ENCODE peak calls at places on chromosomes 3 and 15, in five cellular contexts. A is A549, P is K562, B is HepG2, H is endothelial cell of umbilical vein. U is an unnamed sample.

GRCh38 chr3:72574144-72574543 is 274.1 kb downstream of the SHQ1 start:
- DNase-seq in B (no peak), A (no peak), H (no peak), P (no peak), U (no peak)

GRCh38 chr15:68635142-68635541 is 56.3 kb downstream of the CORO2B start:
- DNase-seq in H (no peak), B (no peak), P (no peak), A (no peak), U (no peak)

GRCh38 chr15:63021031-63021430 is 21.5 kb upstream of the TPM1 start:
- DNase-seq in H (no peak), A (no peak), P (no peak), B (no peak), U (no peak)

GRCh38 chr15:38868326-38869114 is 303.9 kb upstream of the RASGRP1 start:
- DNase-seq in A (peak), H (peak), B (peak), P (no peak), U (no peak)

GRCh38 chr15:30059771-30060170 is 23.0 kb upstream of the GOLGA8J start:
- DNase-seq in H (no peak), P (no peak), A (no peak), B (no peak), U (no peak)

GRCh38 chr15:58473720-58474119 is 41.9 kb downstream of the LIPC start:
- DNase-seq in A (peak), P (no peak), B (no peak), H (peak), U (peak)

GRCh38 chr3:110314512-110315114 is 757.0 kb upstream of the NECTIN3 start:
- DNase-seq in P (peak), A (peak), B (peak), H (peak), U (peak)

GRCh38 chr3:70811880-70812279 is 499.4 kb upstream of the MDFIC2 start:
- DNase-seq in B (no peak), P (no peak), A (no peak), H (no peak), U (no peak)

GRCh38 chr3:64395490-64395889 is 170.2 kb upstream of the PRICKLE2 start:
- DNase-seq in B (no peak), H (no peak), P (no peak), A (no peak), U (no peak)

GRCh38 chr3:132659370-132660055 is at the start of gene ACAD11:
- DNase-seq in B (peak), H (peak), A (peak), P (peak), U (peak)

GRCh38 chr3:12994357-12994606 is 78.9 kb downstream of the IQSEC1 start:
- DNase-seq in P (no peak), B (no peak), A (peak), H (peak), U (no peak)

GRCh38 chr3:123773681-123774431 is 110.3 kb downstream of the MYLK start:
- DNase-seq in H (no peak), B (no peak), P (no peak), A (no peak), U (no peak)

GRCh38 chr3:195908439-195909293 is at the start of gene TNK2:
- DNase-seq in B (no peak), A (peak), H (no peak), P (peak), U (peak)

GRCh38 chr3:59472541-59472940 is 422.7 kb upstream of the CFAP20DC start:
- DNase-seq in A (no peak), B (no peak), P (no peak), H (no peak), U (no peak)

GRCh38 chr15:67808821-67809220 is 16.5 kb upstream of the SKOR1 start:
- DNase-seq in P (no peak), A (no peak), H (no peak), B (no peak), U (no peak)

GRCh38 chr3:93910085-93910484 is 63.6 kb downstream of the PROS1 start:
- DNase-seq in P (no peak), B (no peak), H (no peak), A (no peak), U (no peak)

GRCh38 chr3:100114413-100115030 is at the start of gene FILIP1L:
- DNase-seq in B (peak), A (no peak), P (no peak), H (no peak), U (no peak)

GRCh38 chr3:150697646-150698045 is 6.1 kb downstream of the ERICH6 start:
- DNase-seq in B (no peak), H (no peak), P (no peak), A (no peak), U (no peak)

GRCh38 chr15:31255176-31255510 is 71.5 kb upstream of the KLF13 start:
- DNase-seq in A (no peak), B (no peak), P (no peak), H (no peak), U (no peak)

GRCh38 chr15:31254431-31255175 is 72.0 kb upstream of the KLF13 start:
- DNase-seq in B (no peak), P (no peak), H (peak), A (no peak), U (peak)

GRCh38 chr15:31256385-31257265 is 70.0 kb upstream of the KLF13 start:
- DNase-seq in A (no peak), P (no peak), B (no peak), H (no peak), U (no peak)

GRCh38 chr15:31257286-31257685 is 69.3 kb upstream of the KLF13 start:
- DNase-seq in P (no peak), H (no peak), B (no peak), A (no peak), U (no peak)

DNA sequence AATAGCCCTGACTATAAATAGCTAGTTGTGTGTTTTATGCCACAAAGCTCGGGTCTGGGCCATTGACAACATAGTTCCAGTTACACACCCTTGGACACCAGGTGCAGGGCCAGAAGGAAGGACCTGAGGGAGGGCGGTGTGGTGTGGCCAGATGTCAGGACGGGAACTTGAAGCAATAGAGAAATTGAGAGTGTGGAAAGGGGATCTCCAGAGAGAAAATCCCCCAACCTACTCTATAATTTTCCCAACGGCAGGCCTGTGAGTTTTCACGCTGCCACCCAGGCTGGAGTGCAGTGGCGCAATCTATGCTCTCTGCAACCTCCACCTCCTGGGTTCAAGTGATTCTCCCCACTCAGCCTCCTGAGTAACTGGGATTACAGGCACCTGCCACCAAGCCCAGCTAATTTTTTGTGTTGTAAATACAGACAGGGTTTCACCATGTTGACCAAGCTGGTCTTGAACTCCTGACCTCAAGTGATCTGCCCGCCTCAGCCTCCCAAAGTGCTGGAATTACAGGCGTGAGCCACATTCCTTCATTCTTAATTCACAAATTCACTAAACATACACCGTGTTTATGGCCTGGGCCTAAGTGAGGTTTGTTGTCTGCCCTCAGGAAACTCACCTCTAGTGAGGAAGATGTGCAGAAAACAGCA is 70.8 kb upstream of the KLF13 start:
- DNase-seq in A (no peak), B (no peak), P (no peak), H (no peak), U (no peak)
- TF ChIP-seq MAX in A (no peak), B (no peak), P (no peak), H (no peak), U (no peak)

GRCh38 chr3:158685151-158685550 is 12.7 kb upstream of the LXN start:
- DNase-seq in P (no peak), H (peak), B (no peak), A (no peak), U (no peak)
- TF ChIP-seq MYC in P (no peak), H (no peak), B (no peak), A (no peak), U (no peak)

GRCh38 chr3:24936574-24936973 is 441.9 kb upstream of the THRB start:
- DNase-seq in P (no peak), A (no peak), H (peak), B (no peak), U (no peak)

GRCh38 chr3:24929521-24929920 is 434.9 kb upstream of the THRB start:
- DNase-seq in H (no peak), P (no peak), A (no peak), B (no peak), U (no peak)

DNA sequence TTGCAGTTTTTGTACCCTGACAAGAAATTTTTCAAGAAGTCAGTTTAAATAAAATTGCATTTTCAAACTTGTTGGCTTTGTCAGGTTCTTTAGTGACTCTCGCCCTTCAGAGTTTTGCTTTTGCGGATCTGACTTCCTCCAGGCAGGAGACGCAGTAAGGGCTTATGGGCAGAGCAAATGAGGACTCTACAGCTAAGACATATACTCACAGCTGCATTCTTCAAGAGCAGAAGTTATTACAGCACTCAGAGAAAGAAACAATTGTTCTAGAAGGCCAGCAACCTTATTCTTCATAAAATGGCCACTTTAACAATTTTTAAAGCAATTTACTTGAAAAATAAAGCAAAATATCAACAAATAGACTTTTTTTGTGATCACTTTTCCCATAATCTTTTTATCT is 438.8 kb upstream of the THRB start:
- DNase-seq in B (no peak), H (no peak), A (no peak), P (no peak), U (no peak)
- TF ChIP-seq MAX in B (no peak), H (no peak), A (no peak), P (no peak), U (no peak)

DNA sequence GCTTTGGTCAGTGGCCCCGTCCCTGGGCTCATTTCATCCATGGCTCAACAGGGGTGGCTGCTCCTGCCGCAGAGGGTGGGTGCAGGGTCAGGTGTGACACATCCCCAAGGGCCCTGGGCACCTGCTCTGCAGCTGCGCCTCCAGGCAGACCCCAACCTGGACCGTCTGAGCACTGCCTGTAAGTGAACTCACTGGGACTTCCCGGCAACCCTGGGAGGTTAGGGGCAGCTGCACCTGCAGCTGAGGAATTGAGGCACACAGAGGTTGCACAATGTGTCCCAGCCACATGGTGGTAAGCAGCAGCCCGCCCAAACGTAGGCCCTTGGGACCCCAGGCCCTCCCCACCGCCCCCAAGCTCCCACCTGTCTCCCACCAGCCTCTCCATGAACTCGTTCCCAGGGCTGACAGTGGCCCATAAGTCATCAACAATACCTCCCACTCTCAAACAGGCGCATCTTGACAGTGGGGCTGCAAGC is 55.1 kb downstream of the PLXNA1 start:
- DNase-seq in P (no peak), H (no peak), B (no peak), A (no peak), U (no peak)
- TF ChIP-seq MYC in P (no peak), H (no peak), B (no peak), A (no peak), U (no peak)

GRCh38 chr15:72170691-72171090 is 26.9 kb downstream of the GRAMD2A start:
- DNase-seq in A (no peak), H (no peak), B (no peak), P (no peak), U (no peak)

GRCh38 chr15:72168833-72169232 is 28.8 kb downstream of the GRAMD2A start:
- DNase-seq in A (no peak), H (no peak), B (no peak), P (no peak), U (no peak)

GRCh38 chr15:72169236-72169920 is 28.2 kb downstream of the GRAMD2A start:
- DNase-seq in A (no peak), H (no peak), P (no peak), B (no peak), U (no peak)

GRCh38 chr15:72168131-72168825 is 29.3 kb downstream of the GRAMD2A start:
- DNase-seq in B (no peak), P (peak), A (no peak), H (no peak), U (peak)

DNA sequence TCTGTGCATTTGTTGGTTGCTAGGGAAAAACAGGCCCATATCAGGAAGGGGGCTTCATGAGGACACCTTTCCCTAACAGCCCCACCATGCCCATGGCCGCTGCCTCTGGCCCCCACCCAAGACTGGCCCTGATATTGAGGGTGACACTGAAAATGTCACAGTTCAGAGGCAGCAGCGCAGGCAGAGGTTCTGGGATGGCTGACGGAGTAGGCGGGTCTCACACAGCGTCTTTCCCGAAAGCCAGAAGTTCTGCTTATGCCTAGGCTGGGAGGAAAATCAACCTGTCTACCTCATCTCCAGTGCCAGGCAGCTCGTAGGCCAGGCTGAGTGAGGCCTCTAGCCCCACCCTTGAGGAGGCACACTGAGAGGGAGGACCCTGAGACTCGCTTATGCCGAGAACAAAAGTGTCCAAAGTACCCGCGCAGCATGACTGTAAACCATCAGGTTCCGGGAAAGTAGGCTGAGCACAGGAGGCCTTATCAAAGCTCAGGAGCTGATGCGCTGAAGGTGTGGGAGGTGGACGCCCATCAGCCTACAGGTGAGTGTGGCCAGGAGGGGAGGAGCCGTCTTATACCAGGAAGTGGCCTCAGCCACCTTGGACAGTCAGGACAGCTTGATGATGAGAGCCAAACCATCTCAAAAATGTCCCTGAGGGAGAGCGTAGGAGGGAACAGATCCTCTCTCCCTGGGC is 27.5 kb downstream of the GRAMD2A start:
- DNase-seq in H (no peak), B (no peak), P (no peak), A (no peak), U (no peak)
- TF ChIP-seq MAX in H (no peak), B (no peak), P (no peak), A (no peak), U (no peak)

GRCh38 chr3:45610129-45610528 is 15.6 kb downstream of the LIMD1 start:
- DNase-seq in A (no peak), P (no peak), H (no peak), B (no peak), U (no peak)

GRCh38 chr3:45606991-45607712 is 12.6 kb downstream of the LIMD1 start:
- DNase-seq in H (no peak), B (no peak), P (no peak), A (no peak), U (no peak)

GRCh38 chr3:45607790-45608189 is 13.2 kb downstream of the LIMD1 start:
- DNase-seq in B (no peak), H (no peak), P (no peak), A (no peak), U (no peak)

GRCh38 chr3:45608296-45608695 is 13.7 kb downstream of the LIMD1 start:
- DNase-seq in B (no peak), P (no peak), H (no peak), A (no peak), U (no peak)

GRCh38 chr3:45608885-45609284 is 14.3 kb downstream of the LIMD1 start:
- DNase-seq in A (no peak), H (no peak), P (no peak), B (no peak), U (no peak)
- TF ChIP-seq MYC in A (no peak), H (no peak), P (no peak), B (no peak), U (no peak)

DNA sequence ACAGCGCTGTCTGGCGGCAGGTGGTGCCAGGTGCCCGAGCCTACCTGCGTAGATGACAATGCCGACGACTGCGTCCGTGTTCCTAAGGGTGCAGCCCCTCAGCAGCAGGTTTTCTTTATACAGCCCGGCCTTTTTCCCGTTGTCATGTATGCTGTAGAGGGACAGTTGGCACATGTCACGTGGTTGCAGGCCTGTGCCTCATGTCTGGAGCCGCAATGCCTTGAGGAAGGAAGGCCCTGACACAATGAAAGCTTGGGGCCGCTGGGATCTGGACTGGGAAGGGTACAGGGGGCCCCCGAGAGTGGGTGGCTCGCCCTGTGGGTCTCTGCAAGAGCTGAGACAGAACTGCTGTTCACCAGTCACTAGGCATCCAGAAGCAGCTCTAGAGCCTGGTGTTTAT is 136.0 kb downstream of the ATP10A start:
- DNase-seq in P (no peak), H (no peak), B (no peak), A (no peak), U (no peak)
- TF ChIP-seq MAX in P (no peak), H (no peak), B (no peak), A (no peak), U (no peak)

U was measured in NB4.